ENCODE peak calls at places on chromosomes 3 and 15, in five cellular contexts. Z is activated T-helper 1 cell treated with Interleukin-2 at 50 U/mL for 16 hours; C is activated CD4-positive, CD25-positive, alpha-beta regulatory T cell treated with anti-CD3 and anti-CD28 coated beads, Interleukin-2, amount 50 U/mL, for 16 hours; M is body of pancreas; D is activated naive CD8-positive, alpha-beta T cell treated with anti-CD3 and anti-CD28 coated beads, Interleukin-2, amount 50 U/mL, for 24 hours. K is an unnamed sample.

GRCh38 chr3:10845839-10846656 is 30.0 kb downstream of the SLC6A11 start:
- DNase-seq in Z (no peak), C (no peak), M (peak; percentile 41), D (no peak), K (no peak)

GRCh38 chr15:52172869-52173268 is 18.3 kb downstream of the GNB5 start:
- DNase-seq in Z (no peak), C (no peak), M (no peak), D (no peak), K (no peak)

GRCh38 chr3:129558772-129559564 is 16.0 kb downstream of the H1-8 start:
- DNase-seq in Z (no peak), C (no peak), M (no peak), D (no peak), K (no peak)

GRCh38 chr3:112120485-112120836 is 12.6 kb downstream of the GCSAM start:
- DNase-seq in Z (no peak), C (no peak), M (no peak), D (no peak), K (no peak)

GRCh38 chr15:99474041-99474906 is 91.5 kb upstream of the MEF2A start:
- DNase-seq in Z (no peak), C (no peak), M (peak; percentile 64), D (no peak), K (no peak)

GRCh38 chr3:190384241-190384863 is 3.6 kb upstream of the CLDN16 start:
- DNase-seq in Z (no peak), C (no peak), M (peak; percentile 78), D (no peak), K (no peak)

GRCh38 chr15:47399100-47399499 is 318.2 kb upstream of the SEMA6D start:
- DNase-seq in Z (no peak), C (no peak), M (no peak), D (no peak), K (no peak)

GRCh38 chr3:31790516-31791148 is 190.4 kb downstream of the OSBPL10 start:
- DNase-seq in Z (no peak), C (no peak), M (no peak), D (no peak), K (no peak)

GRCh38 chr3:118970819-118971218 is 63.8 kb downstream of the IGSF11 start:
- DNase-seq in Z (no peak), C (no peak), M (no peak), D (no peak), K (no peak)

GRCh38 chr15:78264304-78265136 is at the start of gene DNAJA4:
- DNase-seq in Z (peak; percentile 47), C (peak; percentile 21), M (peak; percentile 56), D (peak; percentile 64), K (peak; percentile 51)

GRCh38 chr3:195461518-195462307 is 18.9 kb upstream of the ACAP2 start:
- DNase-seq in Z (no peak), C (no peak), M (no peak), D (no peak), K (no peak)

GRCh38 chr3:107063351-107063750 is 313.9 kb upstream of the CCDC54 start:
- DNase-seq in Z (no peak), C (no peak), M (no peak), D (no peak), K (no peak)

GRCh38 chr3:141386080-141386594 is 17.8 kb downstream of the ZBTB38 start:
- DNase-seq in Z (no peak), C (no peak), M (no peak), D (no peak), K (no peak)

GRCh38 chr15:90603893-90604292 is 74.2 kb downstream of the CRTC3 start:
- DNase-seq in Z (no peak), C (no peak), M (peak; percentile 35), D (peak; percentile 56), K (no peak)

GRCh38 chr3:153667341-153667740 is 453.8 kb upstream of the ARHGEF26 start:
- DNase-seq in Z (no peak), C (no peak), M (no peak), D (no peak), K (no peak)

GRCh38 chr3:14204605-14205284 is 26.1 kb downstream of the LSM3 start:
- DNase-seq in Z (no peak), C (no peak), M (peak; percentile 57), D (no peak), K (no peak)

GRCh38 chr3:187352581-187353575 is 15.3 kb upstream of the RTP4 start:
- DNase-seq in Z (no peak), C (no peak), M (no peak), D (no peak), K (no peak)

GRCh38 chr3:78221796-78222195 is 1181.9 kb downstream of the ROBO2 start:
- DNase-seq in Z (no peak), C (no peak), M (no peak), D (no peak), K (no peak)

GRCh38 chr3:71127463-71128243 is 455.9 kb downstream of the FOXP1 start:
- DNase-seq in Z (no peak), C (no peak), M (no peak), D (no peak), K (no peak)

GRCh38 chr15:28886431-28887343 is 913 bp downstream of the APBA2 start:
- DNase-seq in Z (no peak), C (no peak), M (no peak), D (no peak), K (no peak)

GRCh38 chr3:106337116-106337515 is 468.3 kb upstream of the CBLB start:
- DNase-seq in Z (no peak), C (no peak), M (no peak), D (no peak), K (no peak)

GRCh38 chr3:189584609-189585008 is 46.6 kb upstream of the TP63 start:
- DNase-seq in Z (no peak), C (no peak), M (no peak), D (no peak), K (no peak)

GRCh38 chr3:52029053-52029452 is 27.3 kb downstream of the DUSP7 start:
- DNase-seq in Z (no peak), C (no peak), M (no peak), D (no peak), K (no peak)

GRCh38 chr3:133799794-133800585 is 5.6 kb upstream of the SRPRB start:
- DNase-seq in Z (no peak), C (no peak), M (peak; percentile 15), D (no peak), K (no peak)

GRCh38 chr3:147200545-147200944 is 205.8 kb downstream of the ZIC4 start:
- DNase-seq in Z (no peak), C (no peak), M (no peak), D (no peak), K (no peak)

GRCh38 chr3:123198352-123198751 is 3.4 kb upstream of the SEC22A start:
- DNase-seq in Z (no peak), C (no peak), M (no peak), D (no peak), K (no peak)

GRCh38 chr15:64622410-64623260 is 152.8 kb downstream of the RBPMS2 start:
- DNase-seq in Z (peak; percentile 25), C (no peak), M (no peak), D (peak; percentile 45), K (no peak)

GRCh38 chr15:22954326-22954725 is 25.8 kb downstream of the CYFIP1 start:
- DNase-seq in Z (no peak), C (no peak), M (no peak), D (no peak), K (no peak)

GRCh38 chr3:197030379-197031314 is 1.0 kb upstream of the MELTF start:
- DNase-seq in Z (no peak), C (no peak), M (no peak), D (no peak), K (no peak)

GRCh38 chr3:10581251-10581650 is 75.9 kb upstream of the ATP2B2 start:
- DNase-seq in Z (no peak), C (no peak), M (no peak), D (no peak), K (no peak)

GRCh38 chr15:31153531-31153930 is 52.0 kb upstream of the TRPM1 start:
- DNase-seq in Z (no peak), C (no peak), M (no peak), D (no peak), K (no peak)

GRCh38 chr3:175274056-175274455 is 414.9 kb downstream of the NAALADL2 start:
- DNase-seq in Z (no peak), C (no peak), M (no peak), D (no peak), K (no peak)

K was measured in endothelial cell.